ENCODE peak calls at places on chromosomes 5 and 9, in six cellular contexts. One of them, this sample, is unnamed.
A peak's percentile ranks its signal among the peaks of the same experiment; 100 is the strongest.

GRCh38 chr5:88883059-88883565 is at the start of gene MEF2C:
- DNase-seq in esophagus muscularis mucosa: no peak
- DNase-seq in memory B cell: peak; percentile 66
- DNase-seq in SIG-M5: no peak
- DNase-seq in cardiac septum: peak; percentile 87
- DNase-seq in SW480: peak; percentile 23
- DNase-seq in this sample: peak; percentile 86

GRCh38 chr5:116032094-116032517 is at the start of gene ARL14EPL:
- DNase-seq in cardiac septum: no peak
- DNase-seq in SW480: peak; percentile 90
- DNase-seq in SIG-M5: peak; percentile 72
- DNase-seq in memory B cell: no peak
- DNase-seq in esophagus muscularis mucosa: no peak
- DNase-seq in this sample: peak; percentile 83

GRCh38 chr9:22228542-22228941 is 218.1 kb upstream of the DMRTA1 start:
- DNase-seq in SIG-M5: no peak
- DNase-seq in SW480: no peak
- DNase-seq in memory B cell: no peak
- DNase-seq in cardiac septum: no peak
- DNase-seq in esophagus muscularis mucosa: no peak
- DNase-seq in this sample: no peak

GRCh38 chr5:53331463-53331862 is 149.0 kb upstream of the FST start:
- DNase-seq in esophagus muscularis mucosa: no peak
- DNase-seq in cardiac septum: no peak
- DNase-seq in memory B cell: no peak
- DNase-seq in SW480: no peak
- DNase-seq in SIG-M5: no peak
- DNase-seq in this sample: peak; percentile 5

GRCh38 chr5:135569755-135570452 is 8.9 kb downstream of the CXCL14 start:
- DNase-seq in cardiac septum: no peak
- DNase-seq in SIG-M5: no peak
- DNase-seq in memory B cell: no peak
- DNase-seq in SW480: peak; percentile 71
- DNase-seq in esophagus muscularis mucosa: no peak
- DNase-seq in this sample: peak; percentile 69

GRCh38 chr9:18490591-18491370 is 16.8 kb downstream of the ADAMTSL1 start:
- DNase-seq in memory B cell: no peak
- DNase-seq in esophagus muscularis mucosa: no peak
- DNase-seq in cardiac septum: no peak
- DNase-seq in SIG-M5: no peak
- DNase-seq in SW480: peak; percentile 60
- DNase-seq in this sample: no peak

GRCh38 chr5:159741829-159742228 is 174.5 kb upstream of the ADRA1B start:
- DNase-seq in memory B cell: no peak
- DNase-seq in SW480: no peak
- DNase-seq in SIG-M5: no peak
- DNase-seq in esophagus muscularis mucosa: peak; percentile 70
- DNase-seq in cardiac septum: no peak
- DNase-seq in this sample: no peak

GRCh38 chr9:81979196-81979595 is 9.4 kb upstream of the SPATA31D1 start:
- DNase-seq in SW480: no peak
- DNase-seq in esophagus muscularis mucosa: no peak
- DNase-seq in cardiac septum: no peak
- DNase-seq in memory B cell: no peak
- DNase-seq in SIG-M5: no peak
- DNase-seq in this sample: no peak

GRCh38 chr5:103867857-103868598 is 305.4 kb upstream of the NUDT12 start:
- DNase-seq in esophagus muscularis mucosa: no peak
- DNase-seq in SIG-M5: no peak
- DNase-seq in cardiac septum: no peak
- DNase-seq in memory B cell: no peak
- DNase-seq in SW480: no peak
- DNase-seq in this sample: no peak

GRCh38 chr9:127825319-127826051 is 22.8 kb downstream of the FPGS start:
- DNase-seq in SIG-M5: no peak
- DNase-seq in esophagus muscularis mucosa: no peak
- DNase-seq in cardiac septum: no peak
- DNase-seq in memory B cell: no peak
- DNase-seq in SW480: peak; percentile 15
- DNase-seq in this sample: peak; percentile 28

GRCh38 chr5:55172937-55173695 is at the start of gene CDC20B:
- DNase-seq in SIG-M5: no peak
- DNase-seq in cardiac septum: peak; percentile 79
- DNase-seq in memory B cell: peak; percentile 75
- DNase-seq in esophagus muscularis mucosa: peak; percentile 89
- DNase-seq in SW480: peak; percentile 62
- DNase-seq in this sample: peak; percentile 73

GRCh38 chr9:36170531-36170930 is 1.3 kb downstream of the CCIN start:
- DNase-seq in SW480: no peak
- DNase-seq in cardiac septum: no peak
- DNase-seq in esophagus muscularis mucosa: no peak
- DNase-seq in SIG-M5: no peak
- DNase-seq in memory B cell: no peak
- DNase-seq in this sample: no peak

GRCh38 chr5:34686762-34687268 is 30.7 kb downstream of the RAI14 start:
- DNase-seq in cardiac septum: peak; percentile 77
- DNase-seq in memory B cell: no peak
- DNase-seq in esophagus muscularis mucosa: no peak
- DNase-seq in SIG-M5: no peak
- DNase-seq in SW480: peak; percentile 7
- DNase-seq in this sample: peak; percentile 66

GRCh38 chr5:166117062-166117743 is 2174.2 kb upstream of the WWC1 start:
- DNase-seq in SIG-M5: no peak
- DNase-seq in memory B cell: no peak
- DNase-seq in esophagus muscularis mucosa: no peak
- DNase-seq in cardiac septum: no peak
- DNase-seq in SW480: peak; percentile 6
- DNase-seq in this sample: no peak

GRCh38 chr5:75856056-75856455 is 138.8 kb upstream of the POC5 start:
- DNase-seq in SW480: no peak
- DNase-seq in cardiac septum: no peak
- DNase-seq in memory B cell: no peak
- DNase-seq in esophagus muscularis mucosa: no peak
- DNase-seq in SIG-M5: no peak
- DNase-seq in this sample: no peak

GRCh38 chr5:6504677-6505414 is 56.2 kb downstream of the UBE2QL1 start:
- DNase-seq in SW480: no peak
- DNase-seq in SIG-M5: no peak
- DNase-seq in cardiac septum: peak; percentile 33
- DNase-seq in memory B cell: no peak
- DNase-seq in esophagus muscularis mucosa: no peak
- DNase-seq in this sample: no peak

GRCh38 chr5:172213126-172213525 is 19.2 kb downstream of the EFCAB9 start:
- DNase-seq in memory B cell: no peak
- DNase-seq in cardiac septum: no peak
- DNase-seq in SW480: no peak
- DNase-seq in esophagus muscularis mucosa: no peak
- DNase-seq in SIG-M5: no peak
- DNase-seq in this sample: no peak

GRCh38 chr9:31612336-31613030 is 772.0 kb upstream of the ACO1 start:
- DNase-seq in SW480: no peak
- DNase-seq in esophagus muscularis mucosa: no peak
- DNase-seq in SIG-M5: no peak
- DNase-seq in cardiac septum: no peak
- DNase-seq in memory B cell: no peak
- DNase-seq in this sample: no peak

GRCh38 chr9:83299556-83299955 is 236.6 kb upstream of the RASEF start:
- DNase-seq in memory B cell: no peak
- DNase-seq in esophagus muscularis mucosa: no peak
- DNase-seq in SW480: peak; percentile 55
- DNase-seq in SIG-M5: no peak
- DNase-seq in cardiac septum: no peak
- DNase-seq in this sample: peak; percentile 67

GRCh38 chr9:4494337-4494736 is 4.1 kb downstream of the SLC1A1 start:
- DNase-seq in cardiac septum: no peak
- DNase-seq in memory B cell: no peak
- DNase-seq in SW480: no peak
- DNase-seq in esophagus muscularis mucosa: no peak
- DNase-seq in SIG-M5: no peak
- DNase-seq in this sample: no peak

GRCh38 chr5:137995747-137996123 is 37.1 kb downstream of the FAM13B start:
- DNase-seq in esophagus muscularis mucosa: no peak
- DNase-seq in cardiac septum: no peak
- DNase-seq in SIG-M5: no peak
- DNase-seq in SW480: no peak
- DNase-seq in memory B cell: no peak
- DNase-seq in this sample: peak; percentile 13

GRCh38 chr5:133525048-133525447 is 87.3 kb downstream of the FSTL4 start:
- DNase-seq in SW480: no peak
- DNase-seq in esophagus muscularis mucosa: peak; percentile 68
- DNase-seq in cardiac septum: no peak
- DNase-seq in memory B cell: no peak
- DNase-seq in SIG-M5: no peak
- DNase-seq in this sample: no peak

This sample was measured in SK-MEL-5.